ENCODE peak calls at places on chromosomes 11 and 22, in five cellular contexts. U is hippocampal formation; R is activated naive CD8-positive, alpha-beta T cell treated with anti-CD3 and anti-CD28 coated beads for 36 hours; E is PC-3; F is stimulated activated CD8-positive, alpha-beta memory T cell treated with anti-CD3 and anti-CD28 coated beads, Interleukin-12 subunit alpha, Interleukin-12 subunit beta, amount 100 ng/mL, for 4 hours. H is an unnamed sample.

GRCh38 chr11:86515297-86516094 is 140.8 kb downstream of the CCDC81 start:
- DNase-seq in U (no peak), R (no peak), E (peak), F (no peak), H (no peak)

GRCh38 chr11:102144357-102145342 is 34.4 kb downstream of the YAP1 start:
- DNase-seq in U (no peak), R (no peak), E (peak), F (no peak), H (no peak)

GRCh38 chr11:43557553-43558031 is 122.9 kb upstream of the HSD17B12 start:
- DNase-seq in U (peak), R (no peak), E (peak), F (no peak), H (no peak)

GRCh38 chr11:66267379-66268209 is 845 bp upstream of the RAB1B start:
- DNase-seq in U (peak), R (peak), E (peak), F (peak), H (peak)

GRCh38 chr11:120798854-120799253 is 225.0 kb upstream of the TBCEL start:
- DNase-seq in U (no peak), R (no peak), E (no peak), F (no peak), H (no peak)

GRCh38 chr11:133545199-133545709 is 13.0 kb upstream of the OPCML start:
- DNase-seq in U (no peak), R (no peak), E (no peak), F (no peak), H (no peak)

GRCh38 chr22:24953294-24954113 is 988 bp downstream of the KIAA1671 start:
- DNase-seq in U (no peak), R (no peak), E (no peak), F (no peak), H (no peak)

GRCh38 chr11:95152878-95153856 is 63.5 kb downstream of the ENDOD1 start:
- DNase-seq in U (no peak), R (no peak), E (no peak), F (peak), H (no peak)

GRCh38 chr11:126434950-126435335 is 79.5 kb downstream of the ST3GAL4 start:
- DNase-seq in U (no peak), R (no peak), E (no peak), F (no peak), H (no peak)

GRCh38 chr11:65065898-65066297 is 7.5 kb upstream of the NAALADL1 start:
- DNase-seq in U (no peak), R (no peak), E (no peak), F (no peak), H (no peak)

GRCh38 chr11:43953521-43953920 is 11.1 kb downstream of the C11orf96 start:
- DNase-seq in U (no peak), R (no peak), E (no peak), F (no peak), H (no peak)

GRCh38 chr11:134048028-134048427 is 20.8 kb upstream of the JAM3 start:
- DNase-seq in U (no peak), R (no peak), E (no peak), F (no peak), H (no peak)

GRCh38 chr11:128904872-128905344 is 13.8 kb downstream of the KCNJ5 start:
- DNase-seq in U (no peak), R (no peak), E (peak), F (no peak), H (no peak)

GRCh38 chr11:111069076-111069475 is 176.4 kb upstream of the POU2AF2 start:
- DNase-seq in U (no peak), R (no peak), E (peak), F (no peak), H (no peak)

GRCh38 chr11:70128435-70128906 is 50.4 kb downstream of the ANO1 start:
- DNase-seq in U (no peak), R (no peak), E (peak), F (no peak), H (no peak)

GRCh38 chr22:29031236-29031982 is 30.2 kb downstream of the C22orf31 start:
- DNase-seq in U (peak), R (no peak), E (peak), F (no peak), H (peak)

GRCh38 chr22:37043828-37044538 is 7.6 kb upstream of the KCTD17 start:
- DNase-seq in U (no peak), R (peak), E (peak), F (no peak), H (no peak)

GRCh38 chr11:122095950-122096942 is 19.8 kb downstream of the BLID start:
- DNase-seq in U (no peak), R (no peak), E (peak), F (no peak), H (no peak)

GRCh38 chr11:15053201-15053685 is 20.1 kb upstream of the CALCB start:
- DNase-seq in U (no peak), R (peak), E (no peak), F (no peak), H (no peak)

GRCh38 chr11:86152006-86152862 is 83.3 kb upstream of the PICALM start:
- DNase-seq in U (peak), R (no peak), E (peak), F (no peak), H (peak)

GRCh38 chr11:77082838-77083552 is 16.2 kb downstream of the CAPN5 start:
- DNase-seq in U (no peak), R (peak), E (no peak), F (no peak), H (no peak)

GRCh38 chr11:7639643-7640025 is 33.7 kb downstream of the CYB5R2 start:
- DNase-seq in U (no peak), R (no peak), E (no peak), F (no peak), H (no peak)

GRCh38 chr11:24131698-24132097 is 365.2 kb upstream of the LUZP2 start:
- DNase-seq in U (no peak), R (no peak), E (no peak), F (no peak), H (no peak)

GRCh38 chr11:61880050-61880449 is 11.3 kb downstream of the FADS3 start:
- DNase-seq in U (no peak), R (no peak), E (no peak), F (no peak), H (no peak)

GRCh38 chr11:130611791-130612251 is 163.4 kb downstream of the ADAMTS15 start:
- DNase-seq in U (no peak), R (no peak), E (peak), F (no peak), H (no peak)

GRCh38 chr22:36982136-36982535 is 37.1 kb downstream of the TST start:
- DNase-seq in U (no peak), R (no peak), E (no peak), F (no peak), H (no peak)

GRCh38 chr11:130801287-130802146 is 114.8 kb downstream of the SNX19 start:
- DNase-seq in U (no peak), R (no peak), E (peak), F (no peak), H (no peak)

GRCh38 chr11:117745346-117745745 is 51.7 kb downstream of the DSCAML1 start:
- DNase-seq in U (no peak), R (no peak), E (no peak), F (no peak), H (no peak)

GRCh38 chr11:47917643-47918369 is 62.6 kb upstream of the PTPRJ start:
- DNase-seq in U (no peak), R (no peak), E (peak), F (no peak), H (no peak)

GRCh38 chr11:3855808-3856491 is 486 bp downstream of the STIM1 start:
- DNase-seq in U (no peak), R (peak), E (peak), F (peak), H (peak)

GRCh38 chr11:13329670-13330401 is 52.2 kb downstream of the BMAL1 start:
- DNase-seq in U (no peak), R (no peak), E (peak), F (no peak), H (no peak)